ENCODE peak calls at places on chromosomes 1 and 21, in six cellular contexts. One of them, this sample, is unnamed.

GRCh38 chr1:115677570-115677969 is 35.8 kb downstream of the VANGL1 start:
- DNase-seq in HCT116: no peak
- DNase-seq in K562: peak
- DNase-seq in transverse colon: no peak
- DNase-seq in SK-N-SH: no peak
- DNase-seq in GM12891: no peak
- DNase-seq in this sample: no peak

GRCh38 chr1:95007687-95008086 is 65.1 kb downstream of the ALG14 start:
- DNase-seq in HCT116: no peak
- DNase-seq in K562: no peak
- DNase-seq in transverse colon: no peak
- DNase-seq in SK-N-SH: no peak
- DNase-seq in GM12891: no peak
- DNase-seq in this sample: no peak

GRCh38 chr21:31266241-31266640 is 77.8 kb downstream of the TIAM1 start:
- DNase-seq in HCT116: no peak
- DNase-seq in K562: no peak
- DNase-seq in transverse colon: no peak
- DNase-seq in SK-N-SH: no peak
- DNase-seq in GM12891: no peak
- DNase-seq in this sample: no peak

GRCh38 chr1:201758508-201759050 is 70.4 kb upstream of the IPO9 start:
- DNase-seq in HCT116: no peak
- DNase-seq in K562: no peak
- DNase-seq in transverse colon: no peak
- DNase-seq in SK-N-SH: no peak
- DNase-seq in GM12891: no peak
- DNase-seq in this sample: no peak

GRCh38 chr1:90402893-90403849 is 313.9 kb downstream of the BARHL2 start:
- DNase-seq in HCT116: peak
- DNase-seq in K562: no peak
- DNase-seq in transverse colon: peak
- DNase-seq in SK-N-SH: peak
- DNase-seq in GM12891: no peak
- DNase-seq in this sample: no peak

GRCh38 chr1:27589841-27590426 is 14.0 kb downstream of the AHDC1 start:
- DNase-seq in HCT116: no peak
- DNase-seq in K562: no peak
- DNase-seq in transverse colon: no peak
- DNase-seq in SK-N-SH: peak
- DNase-seq in GM12891: no peak
- DNase-seq in this sample: peak

GRCh38 chr21:39096754-39097153 is 86.5 kb downstream of the PSMG1 start:
- DNase-seq in HCT116: no peak
- DNase-seq in K562: no peak
- DNase-seq in transverse colon: no peak
- DNase-seq in SK-N-SH: no peak
- DNase-seq in GM12891: no peak
- DNase-seq in this sample: no peak

GRCh38 chr1:153699116-153699515 is 20.6 kb downstream of the NPR1 start:
- DNase-seq in HCT116: no peak
- DNase-seq in K562: no peak
- DNase-seq in transverse colon: no peak
- DNase-seq in SK-N-SH: peak
- DNase-seq in GM12891: no peak
- DNase-seq in this sample: no peak

GRCh38 chr1:27406354-27406665 is 13.9 kb downstream of the GPR3 start:
- DNase-seq in HCT116: no peak
- DNase-seq in K562: no peak
- DNase-seq in transverse colon: no peak
- DNase-seq in SK-N-SH: no peak
- DNase-seq in GM12891: no peak
- DNase-seq in this sample: no peak

GRCh38 chr1:31562707-31563360 is 13.5 kb upstream of the TINAGL1 start:
- DNase-seq in HCT116: peak
- DNase-seq in K562: no peak
- DNase-seq in transverse colon: no peak
- DNase-seq in SK-N-SH: no peak
- DNase-seq in GM12891: no peak
- DNase-seq in this sample: no peak

GRCh38 chr21:46585191-46585953 is 19.5 kb downstream of the S100B start:
- DNase-seq in HCT116: no peak
- DNase-seq in K562: no peak
- DNase-seq in transverse colon: peak
- DNase-seq in SK-N-SH: no peak
- DNase-seq in GM12891: no peak
- DNase-seq in this sample: no peak

GRCh38 chr1:177340601-177341067 is 169.9 kb downstream of the BRINP2 start:
- DNase-seq in HCT116: no peak
- DNase-seq in K562: no peak
- DNase-seq in transverse colon: no peak
- DNase-seq in SK-N-SH: no peak
- DNase-seq in GM12891: no peak
- DNase-seq in this sample: no peak

GRCh38 chr1:215146252-215146975 is 63.9 kb downstream of the KCNK2 start:
- DNase-seq in HCT116: peak
- DNase-seq in K562: no peak
- DNase-seq in transverse colon: peak
- DNase-seq in SK-N-SH: peak
- DNase-seq in GM12891: no peak
- DNase-seq in this sample: no peak

GRCh38 chr1:164695956-164696665 is 137.1 kb downstream of the PBX1 start:
- DNase-seq in HCT116: no peak
- DNase-seq in K562: no peak
- DNase-seq in transverse colon: no peak
- DNase-seq in SK-N-SH: no peak
- DNase-seq in GM12891: no peak
- DNase-seq in this sample: no peak

GRCh38 chr1:215710340-215710971 is 143.4 kb downstream of the KCTD3 start:
- DNase-seq in HCT116: peak
- DNase-seq in K562: peak
- DNase-seq in transverse colon: no peak
- DNase-seq in SK-N-SH: peak
- DNase-seq in GM12891: peak
- DNase-seq in this sample: no peak

GRCh38 chr1:247857069-247857985 is at the start of gene TRIM58:
- DNase-seq in HCT116: no peak
- DNase-seq in K562: peak
- DNase-seq in transverse colon: peak
- DNase-seq in SK-N-SH: peak
- DNase-seq in GM12891: peak
- DNase-seq in this sample: peak

GRCh38 chr21:27476696-27477095 is 509.8 kb upstream of the ADAMTS5 start:
- DNase-seq in HCT116: no peak
- DNase-seq in K562: no peak
- DNase-seq in transverse colon: no peak
- DNase-seq in SK-N-SH: peak
- DNase-seq in GM12891: no peak
- DNase-seq in this sample: no peak

GRCh38 chr1:245671966-245672767 is 517.4 kb downstream of the KIF26B start:
- DNase-seq in HCT116: no peak
- DNase-seq in K562: no peak
- DNase-seq in transverse colon: no peak
- DNase-seq in SK-N-SH: no peak
- DNase-seq in GM12891: no peak
- DNase-seq in this sample: no peak

GRCh38 chr1:204837440-204838084 is 33.1 kb upstream of the NFASC start:
- DNase-seq in HCT116: no peak
- DNase-seq in K562: peak
- DNase-seq in transverse colon: no peak
- DNase-seq in SK-N-SH: no peak
- DNase-seq in GM12891: no peak
- DNase-seq in this sample: no peak

GRCh38 chr1:152164542-152165136 is 5.6 kb upstream of the RPTN start:
- DNase-seq in HCT116: no peak
- DNase-seq in K562: no peak
- DNase-seq in transverse colon: no peak
- DNase-seq in SK-N-SH: no peak
- DNase-seq in GM12891: no peak
- DNase-seq in this sample: no peak

GRCh38 chr1:12627308-12627707 is 9.3 kb upstream of the DHRS3 start:
- DNase-seq in HCT116: no peak
- DNase-seq in K562: no peak
- DNase-seq in transverse colon: no peak
- DNase-seq in SK-N-SH: no peak
- DNase-seq in GM12891: no peak
- DNase-seq in this sample: no peak

GRCh38 chr1:175628548-175629317 is 114.7 kb downstream of the TNR start:
- DNase-seq in HCT116: no peak
- DNase-seq in K562: no peak
- DNase-seq in transverse colon: no peak
- DNase-seq in SK-N-SH: no peak
- DNase-seq in GM12891: no peak
- DNase-seq in this sample: no peak

GRCh38 chr1:109620890-109621289 is 1.3 kb downstream of the AMPD2 start:
- DNase-seq in HCT116: peak
- DNase-seq in K562: peak
- DNase-seq in transverse colon: peak
- DNase-seq in SK-N-SH: peak
- DNase-seq in GM12891: peak
- DNase-seq in this sample: peak
- TF ChIP-seq POLR2AphosphoS5 in HCT116: no peak
- TF ChIP-seq POLR2AphosphoS5 in K562: no peak
- TF ChIP-seq POLR2AphosphoS5 in transverse colon: peak
- TF ChIP-seq POLR2AphosphoS5 in SK-N-SH: no peak
- TF ChIP-seq POLR2AphosphoS5 in GM12891: no peak
- TF ChIP-seq POLR2AphosphoS5 in this sample: no peak

DNA sequence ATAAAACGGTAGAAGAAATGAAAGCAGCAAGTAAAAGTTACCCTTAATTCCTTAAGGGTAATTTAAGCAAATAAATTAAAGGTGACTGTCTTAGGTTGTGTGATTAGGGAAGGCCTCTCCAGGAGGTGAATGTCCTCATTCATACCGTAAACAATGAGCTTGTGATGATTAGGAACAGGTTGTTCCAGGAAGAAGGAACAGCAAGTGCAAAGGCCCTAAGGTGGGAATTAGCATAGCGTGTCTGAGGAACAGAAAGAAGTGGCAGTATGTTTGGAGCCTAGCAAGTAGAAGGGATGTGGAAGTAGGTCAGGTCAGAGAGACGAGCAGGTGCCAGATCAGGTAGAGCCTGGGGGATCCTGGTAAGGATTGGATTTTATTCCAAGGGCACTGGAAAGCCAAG is 5.6 kb downstream of the AK4 start:
- DNase-seq in HCT116: no peak
- DNase-seq in K562: no peak
- DNase-seq in transverse colon: no peak
- DNase-seq in SK-N-SH: no peak
- DNase-seq in GM12891: no peak
- DNase-seq in this sample: no peak
- TF ChIP-seq POLR2AphosphoS5 in HCT116: no peak
- TF ChIP-seq POLR2AphosphoS5 in K562: no peak
- TF ChIP-seq POLR2AphosphoS5 in transverse colon: no peak
- TF ChIP-seq POLR2AphosphoS5 in SK-N-SH: no peak
- TF ChIP-seq POLR2AphosphoS5 in GM12891: no peak
- TF ChIP-seq POLR2AphosphoS5 in this sample: no peak

GRCh38 chr1:206686486-206687249 is 2.0 kb downstream of the MAPKAPK2 start:
- DNase-seq in HCT116: no peak
- DNase-seq in K562: peak
- DNase-seq in transverse colon: no peak
- DNase-seq in SK-N-SH: no peak
- DNase-seq in GM12891: peak
- DNase-seq in this sample: no peak

GRCh38 chr1:206684478-206685255 is at the start of gene MAPKAPK2:
- DNase-seq in HCT116: peak
- DNase-seq in K562: peak
- DNase-seq in transverse colon: peak
- DNase-seq in SK-N-SH: peak
- DNase-seq in GM12891: peak
- DNase-seq in this sample: peak

GRCh38 chr1:206687251-206687914 is 2.7 kb downstream of the MAPKAPK2 start:
- DNase-seq in HCT116: no peak
- DNase-seq in K562: no peak
- DNase-seq in transverse colon: no peak
- DNase-seq in SK-N-SH: no peak
- DNase-seq in GM12891: no peak
- DNase-seq in this sample: no peak

GRCh38 chr1:206685256-206685748 is 597 bp downstream of the MAPKAPK2 start:
- DNase-seq in HCT116: no peak
- DNase-seq in K562: peak
- DNase-seq in transverse colon: no peak
- DNase-seq in SK-N-SH: peak
- DNase-seq in GM12891: peak
- DNase-seq in this sample: peak

DNA sequence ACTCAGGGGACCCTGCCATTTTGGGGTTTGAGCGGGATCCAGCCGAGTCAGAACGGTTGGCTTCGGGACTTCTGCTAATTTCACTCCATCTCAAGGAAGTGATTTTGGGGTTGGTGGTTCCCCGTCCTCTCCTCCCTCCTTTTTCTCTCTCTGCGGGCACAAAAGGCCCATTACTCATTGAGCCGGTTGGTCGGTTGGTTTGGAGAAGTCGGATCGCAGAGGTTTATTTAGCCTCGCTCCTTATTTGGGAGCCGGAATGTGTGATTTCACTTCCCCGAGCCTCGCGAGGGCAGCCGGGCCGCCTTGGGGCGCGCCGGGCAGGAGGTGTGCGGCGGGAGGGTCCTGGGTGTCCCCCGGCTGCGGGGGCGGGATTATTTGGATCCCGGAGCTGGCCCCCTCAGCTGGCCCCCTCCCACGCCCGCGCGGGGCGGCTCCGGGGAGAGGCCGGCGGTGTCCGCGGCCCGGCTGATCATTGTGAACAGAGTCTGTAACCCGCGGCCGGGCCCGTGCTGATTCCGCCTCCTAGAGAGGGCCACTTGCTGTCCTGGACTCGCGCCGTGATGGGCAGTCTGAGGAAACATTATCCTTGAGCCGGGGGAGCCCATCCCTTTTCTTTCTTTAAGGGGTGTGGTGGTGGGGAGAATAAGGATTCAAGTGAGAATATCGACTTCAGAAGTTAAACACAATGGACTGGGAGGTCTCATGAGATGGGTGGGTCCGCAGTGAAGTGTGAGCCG is 1.2 kb downstream of the MAPKAPK2 start:
- DNase-seq in HCT116: peak
- DNase-seq in K562: peak
- DNase-seq in transverse colon: peak
- DNase-seq in SK-N-SH: peak
- DNase-seq in GM12891: peak
- DNase-seq in this sample: peak
- TF ChIP-seq POLR2AphosphoS5 in HCT116: peak
- TF ChIP-seq POLR2AphosphoS5 in K562: no peak
- TF ChIP-seq POLR2AphosphoS5 in transverse colon: peak
- TF ChIP-seq POLR2AphosphoS5 in SK-N-SH: no peak
- TF ChIP-seq POLR2AphosphoS5 in GM12891: no peak
- TF ChIP-seq POLR2AphosphoS5 in this sample: peak

DNA sequence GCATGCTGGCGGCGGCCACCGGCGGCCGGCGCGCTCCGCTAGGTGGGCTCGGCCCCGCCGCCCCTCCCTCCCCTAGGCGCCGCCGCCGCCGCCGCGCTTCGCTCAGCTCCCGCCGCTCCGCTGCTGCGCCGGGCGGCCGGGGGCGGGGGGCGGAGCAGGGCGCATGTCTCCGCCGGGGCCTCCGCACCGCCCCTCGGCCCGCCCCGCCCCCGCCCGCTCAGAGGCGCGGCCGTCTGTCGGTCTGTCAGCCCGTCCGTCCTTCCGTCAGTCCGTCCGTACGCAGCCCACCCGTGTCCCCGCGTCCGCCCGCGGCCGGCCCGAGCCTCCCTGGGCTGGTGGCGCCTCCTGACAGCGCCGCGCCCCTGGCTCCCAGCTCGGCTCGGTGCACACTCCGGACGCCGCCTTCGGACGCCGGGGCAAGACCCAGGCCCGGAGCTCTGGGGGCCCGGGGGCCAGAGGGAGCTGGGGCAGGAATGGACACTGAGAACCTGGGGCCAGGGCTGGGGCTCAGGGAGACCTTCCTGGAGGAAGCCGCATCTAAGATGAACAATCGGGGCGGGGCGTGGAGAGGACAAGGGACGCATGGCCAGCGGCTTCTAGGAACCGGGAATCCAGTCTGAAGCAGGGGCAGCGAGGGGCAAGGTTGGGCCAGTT is at the start of gene GPR153:
- DNase-seq in HCT116: no peak
- DNase-seq in K562: peak
- DNase-seq in transverse colon: peak
- DNase-seq in SK-N-SH: peak
- DNase-seq in GM12891: peak
- DNase-seq in this sample: peak
- TF ChIP-seq POLR2AphosphoS5 in HCT116: no peak
- TF ChIP-seq POLR2AphosphoS5 in K562: no peak
- TF ChIP-seq POLR2AphosphoS5 in transverse colon: no peak
- TF ChIP-seq POLR2AphosphoS5 in SK-N-SH: no peak
- TF ChIP-seq POLR2AphosphoS5 in GM12891: no peak
- TF ChIP-seq POLR2AphosphoS5 in this sample: no peak